ENCODE peak calls at places on chromosomes 13 and 19, in four cellular contexts. I is activated CD4-positive, alpha-beta T cell treated with anti-CD3 and anti-CD28 coated beads for 48 hours; Q is anterior cingulate cortex; E is hippocampal formation. K is an unnamed sample.

GRCh38 chr13:113094410-113094800 is 11.2 kb upstream of the F7 start:
- DNase-seq in I (no peak), Q (no peak), E (no peak), K (no peak)

GRCh38 chr13:50677687-50678463 is 165.6 kb downstream of the DLEU7 start:
- DNase-seq in I (no peak), Q (no peak), E (peak; percentile 76), K (no peak)

GRCh38 chr19:56348289-56348877 is 33.7 kb upstream of the ZSCAN5A start:
- DNase-seq in I (peak; percentile 54), Q (no peak), E (no peak), K (no peak)

GRCh38 chr13:46855166-46855565 is 41.7 kb downstream of the HTR2A start:
- DNase-seq in I (no peak), Q (no peak), E (no peak), K (no peak)

GRCh38 chr19:45589768-45590167 is 5.2 kb upstream of the OPA3 start:
- DNase-seq in I (no peak), Q (no peak), E (no peak), K (no peak)

GRCh38 chr13:99057310-99057975 is 79.6 kb upstream of the DOCK9 start:
- DNase-seq in I (no peak), Q (no peak), E (no peak), K (no peak)

GRCh38 chr13:73171926-73172325 is 113.1 kb downstream of the KLF5 start:
- DNase-seq in I (no peak), Q (no peak), E (no peak), K (no peak)

GRCh38 chr19:28840891-28841290 is 372.1 kb downstream of the UQCRFS1 start:
- DNase-seq in I (no peak), Q (no peak), E (no peak), K (no peak)

GRCh38 chr19:44643605-44644390 is at the start of gene PVR:
- DNase-seq in I (peak; percentile 67), Q (peak; percentile 73), E (peak; percentile 60), K (peak; percentile 83)

GRCh38 chr19:4089400-4089908 is 22.8 kb upstream of the ZBTB7A start:
- DNase-seq in I (peak; percentile 66), Q (no peak), E (peak; percentile 17), K (no peak)

GRCh38 chr13:90389537-90389936 is 958.0 kb upstream of the MIR17HG start:
- DNase-seq in I (no peak), Q (no peak), E (no peak), K (no peak)

GRCh38 chr19:12984683-12985048 is 10.6 kb upstream of the NFIX start:
- DNase-seq in I (no peak), Q (no peak), E (no peak), K (no peak)